ENCODE peak calls at places on chromosomes 11 and 22, in nine cellular contexts. R is H9, N is testis, B is A673, X is transverse colon, J is Peyer's patch, G is kidney, W is mesenchymal stem cell, Z is uterus. E is an unnamed sample.

GRCh38 chr11:16924826-16925494 is 89.3 kb downstream of the PLEKHA7 start:
- DNase-seq in J (no peak), R (peak; percentile 77), N (peak; percentile 71), B (peak; percentile 29), G (peak; percentile 90), W (no peak), Z (peak; percentile 22), X (peak; percentile 89), E (no peak)

GRCh38 chr11:67303989-67304411 is 670 bp downstream of the SSH3 start:
- DNase-seq in X (peak; percentile 55), N (no peak), R (peak; percentile 38), Z (peak; percentile 31), J (no peak), B (no peak), G (peak; percentile 84), W (no peak), E (peak; percentile 56)

GRCh38 chr11:57622263-57622662 is 24.8 kb downstream of the SERPING1 start:
- DNase-seq in G (no peak), Z (no peak), R (no peak), J (no peak), X (no peak), N (no peak), W (no peak), B (peak; percentile 27), E (no peak)

GRCh38 chr11:10623797-10624761 is 55.6 kb upstream of the LYVE1 start:
- DNase-seq in J (no peak), W (peak; percentile 38), G (no peak), X (peak; percentile 40), N (peak; percentile 36), Z (no peak), B (peak; percentile 53), R (peak; percentile 72), E (no peak)

GRCh38 chr11:36211735-36212430 is 77.3 kb downstream of the COMMD9 start:
- DNase-seq in R (no peak), X (no peak), B (no peak), G (no peak), J (no peak), N (no peak), Z (no peak), W (no peak), E (no peak)

GRCh38 chr22:49095366-49095765 is 732.3 kb downstream of the BRD1 start:
- DNase-seq in X (no peak), R (no peak), N (no peak), B (no peak), J (no peak), W (no peak), G (peak; percentile 57), Z (no peak), E (no peak)

GRCh38 chr11:64384981-64385952 is 26.3 kb downstream of the RPS6KA4 start:
- DNase-seq in X (no peak), J (no peak), B (no peak), Z (no peak), N (no peak), G (no peak), W (no peak), R (no peak), E (no peak)

GRCh38 chr11:113546757-113547507 is 71.7 kb upstream of the DRD2 start:
- DNase-seq in N (no peak), X (no peak), J (no peak), Z (no peak), W (peak; percentile 79), B (no peak), G (no peak), R (no peak), E (no peak)

GRCh38 chr22:49825944-49826602 is 1.6 kb downstream of the BRD1 start:
- DNase-seq in Z (no peak), R (no peak), J (peak; percentile 35), N (no peak), X (peak; percentile 61), W (peak; percentile 64), B (peak; percentile 28), G (peak; percentile 79), E (peak; percentile 84)

GRCh38 chr11:122317337-122317736 is 201.3 kb upstream of the BLID start:
- DNase-seq in G (no peak), J (no peak), N (no peak), Z (no peak), X (no peak), B (peak; percentile 16), R (no peak), W (peak; percentile 45), E (no peak)

GRCh38 chr11:95505927-95506426 is 275.0 kb upstream of the SESN3 start:
- DNase-seq in W (peak; percentile 79), J (no peak), N (no peak), B (no peak), R (no peak), X (no peak), G (no peak), Z (no peak), E (no peak)

GRCh38 chr11:17846852-17847453 is 112.4 kb downstream of the KCNC1 start:
- DNase-seq in J (no peak), X (no peak), W (no peak), B (no peak), G (no peak), Z (no peak), N (no peak), R (no peak), E (no peak)

GRCh38 chr22:24327827-24328226 is 57.2 kb downstream of the SPECC1L start:
- DNase-seq in W (no peak), X (no peak), R (no peak), B (peak; percentile 7), J (no peak), G (no peak), Z (no peak), N (no peak), E (no peak)

GRCh38 chr11:102462610-102463009 is 10.0 kb upstream of the TMEM123 start:
- DNase-seq in R (no peak), X (no peak), Z (no peak), W (no peak), B (no peak), G (no peak), J (no peak), N (no peak), E (no peak)
- H3K4me1 ChIP-seq in R (no peaks in the 10 kb centered on the region), X (peaks cover 41% of the 10 kb centered on the region), Z (no peaks in the 10 kb centered on the region), W (no peaks in the 10 kb centered on the region), B (peaks cover 17% of the 10 kb centered on the region), G (no peaks in the 10 kb centered on the region), J (peaks cover under 1% of the 10 kb centered on the region), N (peaks cover 3% of the 10 kb centered on the region), E (peaks cover 36% of the 10 kb centered on the region)

DNA sequence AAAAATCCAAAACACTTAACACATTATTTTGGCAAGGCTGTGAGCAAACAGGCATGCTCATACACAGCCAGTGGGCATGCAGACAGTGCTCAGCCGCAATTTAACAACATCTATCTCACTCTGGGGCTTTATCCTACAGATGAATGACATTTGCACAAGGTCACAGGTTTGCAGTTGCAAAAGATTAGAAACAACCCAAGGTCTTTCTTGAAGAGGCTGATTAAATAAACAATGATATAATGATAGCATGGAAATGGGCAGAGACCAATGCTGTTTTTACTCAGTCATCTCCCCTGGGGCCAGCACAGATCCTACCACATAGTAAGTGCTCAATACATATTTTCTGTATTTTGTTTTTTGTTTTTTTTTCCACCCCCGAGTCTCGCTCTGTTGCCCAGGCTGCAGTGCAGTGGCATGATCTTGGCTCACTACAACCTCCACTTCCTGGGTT is 9.4 kb downstream of the A4GALT start:
- DNase-seq in N (no peak), G (no peak), B (no peak), X (no peak), Z (no peak), J (no peak), R (no peak), W (no peak), E (no peak)
- H3K27ac ChIP-seq in N (no peak overlapping the region), G (peak overlapping the region; percentile 5), B (peak overlapping the region; percentile 19), X (no peak overlapping the region), Z (peak overlapping the region; percentile 46), J (no peak overlapping the region), R (no peak overlapping the region), W (no peak overlapping the region), E (no peak overlapping the region)

GRCh38 chr22:21981874-21982273 is 713 bp downstream of the TOP3B start:
- DNase-seq in N (no peak), B (no peak), J (no peak), Z (no peak), X (no peak), W (peak; percentile 3), R (no peak), G (no peak), E (no peak)

GRCh38 chr22:21977814-21978213 is 4.8 kb downstream of the TOP3B start:
- DNase-seq in B (no peak), N (no peak), X (no peak), J (no peak), W (no peak), G (peak; percentile 35), R (no peak), Z (no peak), E (no peak)

GRCh38 chr22:21982338-21982965 is at the start of gene TOP3B:
- DNase-seq in R (peak; percentile 69), B (peak; percentile 89), Z (peak; percentile 71), N (peak; percentile 85), W (peak; percentile 74), J (peak; percentile 77), G (peak; percentile 94), X (peak; percentile 86), E (peak; percentile 84)

GRCh38 chr22:21978564-21979386 is 3.8 kb downstream of the TOP3B start:
- DNase-seq in B (no peak), W (no peak), J (no peak), X (no peak), Z (no peak), G (peak; percentile 21), N (no peak), R (no peak), E (no peak)

DNA sequence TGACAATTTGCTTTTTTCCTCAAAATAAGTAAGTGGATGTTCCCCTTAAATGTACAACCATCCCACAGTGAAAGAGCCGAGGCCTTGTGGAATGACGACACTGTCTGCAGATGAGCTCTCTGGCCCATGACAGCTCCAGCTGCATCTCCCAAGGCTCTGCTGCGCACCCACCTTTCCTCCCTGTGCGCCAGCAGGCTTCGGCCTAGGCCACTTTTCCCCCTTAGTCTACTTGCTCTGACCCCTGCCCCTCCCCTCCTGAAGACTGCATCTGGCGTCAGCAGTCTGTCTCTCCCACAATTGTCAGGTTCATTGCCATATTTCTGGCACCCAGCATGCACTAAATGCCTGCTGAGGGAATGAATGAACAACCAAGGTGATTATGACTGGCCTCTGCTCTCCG is 2.0 kb downstream of the TOP3B start:
- DNase-seq in N (no peak), B (no peak), Z (no peak), X (no peak), W (no peak), G (peak; percentile 11), R (no peak), J (no peak), E (no peak)
- H3K4me1 ChIP-seq in N (no peaks in the 10 kb centered on the region), B (peaks cover 5% of the 10 kb centered on the region), Z (peaks cover 8% of the 10 kb centered on the region), X (peaks cover 15% of the 10 kb centered on the region), W (peaks cover 7% of the 10 kb centered on the region), G (peaks cover 9% of the 10 kb centered on the region), R (no peaks in the 10 kb centered on the region), J (no peaks in the 10 kb centered on the region), E (peaks cover 17% of the 10 kb centered on the region)

GRCh38 chr11:19258651-19259230 is 18.0 kb upstream of the E2F8 start:
- DNase-seq in N (no peak), W (no peak), R (no peak), B (no peak), Z (no peak), G (no peak), J (no peak), X (no peak), E (no peak)
- H3K27ac ChIP-seq in N (no peak overlapping the region), W (no peak overlapping the region), R (no peak overlapping the region), B (no peak overlapping the region), Z (no peak overlapping the region), G (no peak overlapping the region), J (no peak overlapping the region), X (no peak overlapping the region), E (no peak overlapping the region)

GRCh38 chr22:46445771-46446485 is 91.5 kb downstream of the CELSR1 start:
- DNase-seq in W (no peak), B (no peak), G (no peak), X (no peak), Z (no peak), N (no peak), R (no peak), J (no peak), E (no peak)
- H3K4me1 ChIP-seq in W (peaks cover 34% of the 10 kb centered on the region), B (no peaks in the 10 kb centered on the region), G (peaks cover 6% of the 10 kb centered on the region), X (peaks cover 5% of the 10 kb centered on the region), Z (no peaks in the 10 kb centered on the region), N (no peaks in the 10 kb centered on the region), R (peaks cover 7% of the 10 kb centered on the region), J (no peaks in the 10 kb centered on the region), E (no peaks in the 10 kb centered on the region)